ENCODE peak calls at places on chromosomes 2 and 18, in nine cellular contexts. D is uterus; G is AG04450; C is fibroblast of villous mesenchyme; S is CD8-positive, alpha-beta T cell; V is MCF 10A; M is upper lobe of left lung; B is astrocyte of the spinal cord; L is thoracic aorta. I is an unnamed sample.

GRCh38 chr2:39380525-39381150 is 56.4 kb downstream of the MAP4K3 start:
- DNase-seq in B (peak; percentile 20), V (peak; percentile 31), C (peak; percentile 68), G (no peak), S (no peak), M (no peak), D (no peak), L (no peak), I (no peak)

GRCh38 chr2:121431214-121431613 is 99.5 kb upstream of the RNU4ATAC start:
- DNase-seq in C (no peak), V (no peak), M (no peak), G (no peak), S (no peak), D (no peak), L (no peak), B (no peak), I (no peak)

GRCh38 chr2:54148391-54148790 is 33.0 kb downstream of the ACYP2 start:
- DNase-seq in D (no peak), V (no peak), S (no peak), M (no peak), C (no peak), G (no peak), B (no peak), L (no peak), I (no peak)

GRCh38 chr2:240911641-240912265 is 5.6 kb downstream of the CROCC2 start:
- DNase-seq in S (no peak), C (no peak), B (peak; percentile 40), G (no peak), V (peak; percentile 84), L (no peak), M (no peak), D (no peak), I (no peak)

GRCh38 chr2:199459286-199460100 is 1.8 kb upstream of the SATB2 start:
- DNase-seq in D (peak; percentile 92), V (peak; percentile 94), M (peak; percentile 75), G (peak; percentile 90), S (peak; percentile 58), B (peak; percentile 98), L (no peak), C (peak; percentile 93), I (peak; percentile 65)

GRCh38 chr2:40251146-40251545 is 200.7 kb downstream of the SLC8A1 start:
- DNase-seq in V (no peak), L (no peak), G (no peak), S (no peak), C (no peak), M (no peak), D (no peak), B (peak; percentile 48), I (no peak)

GRCh38 chr2:164847966-164848365 is 6.3 kb upstream of the COBLL1 start:
- DNase-seq in V (peak; percentile 73), B (no peak), D (no peak), C (peak; percentile 87), M (no peak), G (no peak), L (no peak), S (no peak), I (no peak)

GRCh38 chr2:232687382-232688160 is 9.6 kb upstream of the GIGYF2 start:
- DNase-seq in V (no peak), L (no peak), D (no peak), G (no peak), S (no peak), B (no peak), M (no peak), C (no peak), I (no peak)

GRCh38 chr2:42284019-42284418 is 77.0 kb downstream of the COX7A2L start:
- DNase-seq in G (no peak), L (no peak), C (no peak), S (no peak), D (no peak), B (no peak), M (no peak), V (no peak), I (no peak)

GRCh38 chr2:74941284-74941683 is 17.2 kb upstream of the POLE4 start:
- DNase-seq in S (no peak), M (no peak), C (no peak), D (no peak), L (no peak), G (no peak), B (no peak), V (no peak), I (no peak)

GRCh38 chr2:177246000-177246399 is 18.5 kb downstream of the NFE2L2 start:
- DNase-seq in V (peak; percentile 17), G (no peak), C (peak; percentile 29), D (no peak), M (no peak), S (no peak), B (no peak), L (no peak), I (no peak)

GRCh38 chr18:79815657-79816056 is 17.9 kb downstream of the KCNG2 start:
- DNase-seq in S (no peak), G (no peak), C (no peak), V (no peak), B (no peak), M (no peak), L (no peak), D (no peak), I (no peak)

GRCh38 chr18:79814373-79814772 is 16.6 kb downstream of the KCNG2 start:
- DNase-seq in D (no peak), C (no peak), L (no peak), V (no peak), M (no peak), G (no peak), S (no peak), B (no peak), I (no peak)

GRCh38 chr18:79816092-79816491 is 18.4 kb downstream of the KCNG2 start:
- DNase-seq in G (no peak), B (no peak), M (no peak), D (no peak), L (no peak), C (no peak), S (no peak), V (no peak), I (no peak)

GRCh38 chr18:79809482-79810192 is 11.9 kb downstream of the KCNG2 start:
- DNase-seq in M (no peak), G (no peak), S (no peak), C (no peak), B (no peak), V (no peak), L (no peak), D (no peak), I (no peak)

GRCh38 chr18:79812052-79812451 is 14.3 kb downstream of the KCNG2 start:
- DNase-seq in L (no peak), V (no peak), S (no peak), M (no peak), B (no peak), D (no peak), C (no peak), G (no peak), I (no peak)
- TF ChIP-seq CTCF in L (no peak), V (no peak), S (no peak), M (no peak), B (no peak), D (no peak), C (no peak), G (no peak), I (no peak)

DNA sequence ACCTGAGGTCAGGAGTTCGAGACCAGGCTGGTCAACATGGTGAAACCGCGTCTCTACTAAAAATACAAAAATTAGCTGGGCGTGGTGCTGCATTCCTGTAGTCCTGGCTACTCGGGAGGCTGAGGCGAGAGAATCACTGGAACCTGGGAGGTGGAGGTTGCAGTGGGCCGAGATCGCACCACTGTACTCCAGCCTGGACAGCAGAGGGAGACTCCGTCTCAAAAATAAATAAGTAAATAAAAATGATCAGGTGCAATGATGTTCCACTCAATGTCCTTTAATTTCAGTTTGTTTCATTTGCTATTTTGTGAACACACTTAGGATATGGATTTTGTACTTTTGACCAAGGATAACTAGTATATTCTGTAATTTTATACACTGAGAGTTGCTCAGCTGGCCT is 9.3 kb downstream of the HADHA start:
- DNase-seq in B (no peak), D (no peak), C (peak; percentile 15), S (no peak), M (no peak), V (peak; percentile 15), G (no peak), L (no peak), I (no peak)
- TF ChIP-seq CTCF in B (peak; percentile 16), D (no peak), C (peak; percentile 36), S (no peak), M (no peak), V (peak; percentile 30), G (no peak), L (no peak), I (no peak)

GRCh38 chr2:12097860-12098259 is 351.4 kb downstream of the LPIN1 start:
- DNase-seq in D (no peak), M (no peak), S (no peak), G (no peak), V (no peak), B (no peak), L (no peak), C (no peak), I (no peak)
- TF ChIP-seq CTCF in D (no peak), M (no peak), S (no peak), G (no peak), V (no peak), B (no peak), L (no peak), C (no peak), I (no peak)

GRCh38 chr2:141399270-141399669 is 731.5 kb downstream of the LRP1B start:
- DNase-seq in V (peak; percentile 35), D (no peak), M (no peak), B (peak; percentile 13), G (no peak), C (peak; percentile 13), S (no peak), L (no peak), I (no peak)
- TF ChIP-seq CTCF in V (peak; percentile 64), D (no peak), M (no peak), B (peak; percentile 72), G (peak; percentile 51), C (peak; percentile 51), S (no peak), L (no peak), I (no peak)

GRCh38 chr2:155368934-155369333 is 670.4 kb downstream of the KCNJ3 start:
- DNase-seq in B (peak; percentile 32), D (no peak), V (peak; percentile 39), L (no peak), M (no peak), S (no peak), G (no peak), C (peak; percentile 7), I (no peak)
- TF ChIP-seq CTCF in B (peak; percentile 22), D (no peak), V (peak; percentile 30), L (no peak), M (no peak), S (no peak), G (no peak), C (peak; percentile 19), I (no peak)

DNA sequence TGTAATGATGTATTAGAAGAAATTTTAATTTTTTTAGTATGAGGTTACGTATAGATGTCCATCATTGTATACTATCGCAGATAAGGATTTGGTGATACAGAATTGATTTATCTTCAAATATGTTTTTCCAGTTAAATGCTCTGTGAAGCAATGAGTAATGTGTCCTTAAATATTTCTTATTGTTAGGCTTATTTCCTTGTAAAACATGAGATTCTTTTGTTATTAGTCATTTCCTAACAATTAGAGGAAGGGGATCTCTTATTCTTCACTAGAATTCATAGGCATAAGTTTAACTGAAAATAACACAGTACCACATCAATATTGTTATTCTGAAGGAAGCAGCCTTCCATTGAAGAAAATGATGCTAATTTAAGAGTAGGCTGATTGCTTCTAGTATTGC is 15.5 kb upstream of the OTX1 start:
- DNase-seq in V (no peak), C (no peak), L (no peak), D (no peak), S (no peak), M (no peak), G (no peak), B (no peak), I (no peak)
- TF ChIP-seq CTCF in V (no peak), C (no peak), L (no peak), D (no peak), S (no peak), M (no peak), G (no peak), B (no peak), I (no peak)